ENCODE peak calls at places on chromosome 9, in nine cellular contexts. B, I, R, G, P, Y, Z, D and K are unnamed samples.
A peak's percentile ranks its signal among the peaks of the same experiment; 100 is the strongest.

GRCh38 chr9:107637421-107638420 is 148.2 kb upstream of the KLF4 start:
- DNase-seq in B (no peak), I (peak; percentile 84), R (peak; percentile 80), G (peak; percentile 100), P (no peak), Y (peak; percentile 99), Z (peak; percentile 95), D (peak; percentile 80), K (peak; percentile 40)

GRCh38 chr9:4774209-4774608 is 18.5 kb upstream of the RCL1 start:
- DNase-seq in B (no peak), I (no peak), R (no peak), G (peak; percentile 43), P (no peak), Y (no peak), Z (peak; percentile 30), D (no peak), K (no peak)

GRCh38 chr9:101443358-101443757 is 7.8 kb upstream of the ALDOB start:
- DNase-seq in B (no peak), I (peak; percentile 84), R (no peak), G (no peak), P (no peak), Y (no peak), Z (peak; percentile 59), D (no peak), K (peak; percentile 34)

GRCh38 chr9:17134396-17134842 is 421 bp upstream of the CNTLN start:
- DNase-seq in B (no peak), I (no peak), R (no peak), G (peak; percentile 62), P (no peak), Y (peak; percentile 59), Z (no peak), D (no peak), K (no peak)

GRCh38 chr9:128913048-128913900 is 7.5 kb upstream of the PHYHD1 start:
- DNase-seq in B (no peak), I (no peak), R (no peak), G (no peak), P (no peak), Y (no peak), Z (peak; percentile 49), D (no peak), K (no peak)

GRCh38 chr9:129064499-129064908 is 16.4 kb upstream of the DOLPP1 start:
- DNase-seq in B (no peak), I (no peak), R (no peak), G (no peak), P (no peak), Y (no peak), Z (no peak), D (no peak), K (no peak)

GRCh38 chr9:120885459-120885858 is 8.5 kb upstream of the PHF19 start:
- DNase-seq in B (no peak), I (no peak), R (no peak), G (no peak), P (no peak), Y (no peak), Z (no peak), D (no peak), K (no peak)

GRCh38 chr9:131668439-131669233 is 71.2 kb downstream of the RAPGEF1 start:
- DNase-seq in B (peak; percentile 52), I (no peak), R (no peak), G (peak; percentile 79), P (no peak), Y (peak; percentile 37), Z (peak; percentile 47), D (no peak), K (no peak)

GRCh38 chr9:91489391-91489899 is 65.8 kb upstream of the NFIL3 start:
- DNase-seq in B (no peak), I (no peak), R (no peak), G (no peak), P (no peak), Y (no peak), Z (no peak), D (no peak), K (no peak)

GRCh38 chr9:129740666-129741464 is 12.0 kb downstream of the PTGES start:
- DNase-seq in B (no peak), I (no peak), R (no peak), G (no peak), P (no peak), Y (no peak), Z (no peak), D (no peak), K (no peak)

GRCh38 chr9:89412951-89413350 is 85.0 kb downstream of the SEMA4D start:
- DNase-seq in B (no peak), I (peak; percentile 64), R (peak; percentile 65), G (no peak), P (no peak), Y (no peak), Z (no peak), D (no peak), K (no peak)

GRCh38 chr9:3699868-3700267 is 174.1 kb upstream of the RFX3 start:
- DNase-seq in B (no peak), I (no peak), R (no peak), G (no peak), P (no peak), Y (no peak), Z (no peak), D (no peak), K (no peak)

GRCh38 chr9:128495804-128496417 is 8.6 kb upstream of the GLE1 start:
- DNase-seq in B (no peak), I (peak; percentile 62), R (peak; percentile 51), G (no peak), P (no peak), Y (no peak), Z (no peak), D (no peak), K (no peak)

GRCh38 chr9:35882265-35882848 is 12.2 kb upstream of the OR13J1 start:
- DNase-seq in B (peak; percentile 71), I (peak; percentile 77), R (peak; percentile 91), G (peak; percentile 80), P (peak; percentile 72), Y (peak; percentile 87), Z (peak; percentile 87), D (no peak), K (peak; percentile 93)

GRCh38 chr9:109166771-109167601 is at the start of gene FRRS1L:
- DNase-seq in B (no peak), I (no peak), R (peak; percentile 71), G (no peak), P (no peak), Y (no peak), Z (no peak), D (no peak), K (peak; percentile 81)

GRCh38 chr9:109164040-109164439 is 3.0 kb downstream of the FRRS1L start:
- DNase-seq in B (no peak), I (no peak), R (no peak), G (no peak), P (no peak), Y (no peak), Z (no peak), D (no peak), K (no peak)

GRCh38 chr9:109168170-109168569 is 1.1 kb upstream of the FRRS1L start:
- DNase-seq in B (no peak), I (no peak), R (no peak), G (no peak), P (no peak), Y (no peak), Z (no peak), D (no peak), K (no peak)

GRCh38 chr9:109166171-109166770 is 778 bp downstream of the FRRS1L start:
- DNase-seq in B (no peak), I (no peak), R (peak; percentile 42), G (no peak), P (no peak), Y (no peak), Z (no peak), D (no peak), K (no peak)

DNA sequence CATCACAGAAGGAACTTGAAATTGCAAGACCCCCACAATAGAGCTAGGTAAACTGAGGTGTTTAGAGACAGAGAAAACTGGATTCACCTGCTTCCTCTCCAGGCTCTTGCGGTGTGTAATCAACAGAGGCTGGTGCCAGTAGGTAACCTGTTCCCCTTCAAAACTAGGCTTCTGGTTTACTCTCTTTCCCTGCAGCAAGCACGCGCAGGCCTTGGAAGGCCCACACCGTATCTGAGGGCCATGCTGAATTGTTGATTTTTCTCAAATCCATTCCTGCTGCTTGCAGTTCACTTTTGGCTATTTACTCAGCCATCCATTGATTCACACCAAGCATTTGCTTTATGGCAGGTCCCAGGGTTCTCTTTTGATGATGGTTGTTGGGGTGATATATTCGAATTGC is 667 bp upstream of the FRRS1L start:
- DNase-seq in B (no peak), I (no peak), R (no peak), G (no peak), P (no peak), Y (no peak), Z (no peak), D (no peak), K (no peak)
- H3K27ac ChIP-seq in B (no peak overlapping the region), I (no peak overlapping the region), R (no peak overlapping the region), G (no peak overlapping the region), P (no peak overlapping the region), Y (no peak overlapping the region), Z (no peak overlapping the region), D (no peak overlapping the region), K (peak overlapping the region; percentile 77)

GRCh38 chr9:126675147-126675467 is 61.4 kb downstream of the LMX1B start:
- DNase-seq in B (no peak), I (no peak), R (peak; percentile 45), G (no peak), P (no peak), Y (no peak), Z (no peak), D (no peak), K (no peak)
- H3K27me3 ChIP-seq in B (peaks cover 9% of the 10 kb centered on the region), I (peaks cover 67% of the 10 kb centered on the region), R (peaks cover 73% of the 10 kb centered on the region), G (peaks cover 32% of the 10 kb centered on the region), P (no peaks in the 10 kb centered on the region), Y (peaks cover 24% of the 10 kb centered on the region), Z (no peaks in the 10 kb centered on the region), D (no peaks in the 10 kb centered on the region), K (peaks cover 45% of the 10 kb centered on the region)

DNA sequence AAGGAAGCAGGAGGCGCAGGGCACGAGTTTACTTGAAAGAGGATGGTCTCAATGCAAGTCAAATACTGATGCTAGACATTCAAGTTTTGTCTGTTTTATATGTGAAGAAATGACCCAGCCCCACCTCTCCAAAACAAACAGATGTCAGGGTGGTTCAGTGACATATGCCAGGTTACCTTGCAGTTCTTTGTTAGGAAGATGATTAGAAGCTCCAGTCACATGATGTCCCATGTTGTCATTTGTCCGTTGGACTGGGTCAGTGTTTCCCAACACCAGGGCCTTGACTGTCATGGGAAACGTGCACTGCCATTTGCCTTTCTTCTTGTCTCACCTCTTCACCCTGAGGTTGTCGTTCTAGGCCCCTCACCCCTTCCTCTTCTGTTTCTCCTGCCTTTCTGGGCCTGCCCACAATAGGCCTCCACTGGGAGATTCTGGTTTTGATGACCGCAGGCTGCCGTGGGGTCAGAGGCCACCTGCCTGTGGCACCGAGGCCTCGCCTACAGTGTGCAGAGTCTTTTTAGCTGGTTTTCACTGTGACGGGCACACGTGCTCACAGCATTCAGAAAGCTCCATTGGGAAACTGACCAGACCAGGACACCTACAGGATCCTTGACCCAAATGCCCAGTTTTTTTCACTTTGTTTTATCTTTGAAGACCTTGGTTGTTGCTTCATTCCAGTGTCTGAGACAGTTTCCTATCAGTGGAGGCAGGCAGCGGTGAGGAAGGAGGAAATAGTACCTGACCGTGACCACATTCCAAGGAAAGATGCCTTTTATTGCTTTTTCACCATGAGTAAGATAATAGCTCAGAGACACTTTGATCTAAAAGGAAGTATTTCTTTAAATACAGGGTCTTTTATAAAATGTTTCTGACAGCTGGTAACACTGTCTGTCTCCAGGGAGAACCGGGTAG is 123.0 kb downstream of the PIP5K1B start:
- DNase-seq in B (no peak), I (no peak), R (no peak), G (no peak), P (no peak), Y (no peak), Z (no peak), D (no peak), K (no peak)
- H3K4me3 ChIP-seq in B (no peak overlapping the region), I (no peak overlapping the region), R (no peak overlapping the region), G (no peak overlapping the region), P (no peak overlapping the region), Y (no peak overlapping the region), Z (no peak overlapping the region), D (no peak overlapping the region), K (no peak overlapping the region)

GRCh38 chr9:135715056-135715595 is 13.1 kb downstream of the KCNT1 start:
- DNase-seq in B (no peak), I (no peak), R (no peak), G (no peak), P (no peak), Y (no peak), Z (no peak), D (no peak), K (peak; percentile 52)
- H3K27ac ChIP-seq in B (no peak overlapping the region), I (no peak overlapping the region), R (no peak overlapping the region), G (no peak overlapping the region), P (no peak overlapping the region), Y (no peak overlapping the region), Z (no peak overlapping the region), D (no peak overlapping the region), K (peak overlapping the region; percentile 53)